ENCODE peak calls at places on chromosomes 3 and 15, in five cellular contexts. D, H, T, E and S are unnamed samples.

GRCh38 chr3:192237992-192238608 is 489.2 kb downstream of the FGF12 start:
- DNase-seq in T (no peak), E (no peak), H (no peak), D (no peak), S (no peak)

GRCh38 chr3:191339313-191339917 is 9.1 kb upstream of the UTS2B start:
- DNase-seq in T (no peak), H (no peak), D (no peak), E (no peak), S (no peak)

GRCh38 chr3:164683516-164683915 is 394.8 kb downstream of the SI start:
- DNase-seq in H (no peak), D (no peak), T (no peak), E (no peak), S (no peak)

GRCh38 chr3:169769287-169770181 is at the start of gene ACTRT3:
- DNase-seq in T (peak), D (peak), H (peak), E (peak), S (peak)

GRCh38 chr15:60006808-60007346 is 2.8 kb downstream of the FOXB1 start:
- DNase-seq in H (no peak), E (no peak), T (no peak), D (no peak), S (no peak)

GRCh38 chr15:27993996-27994775 is 104.9 kb downstream of the OCA2 start:
- DNase-seq in E (no peak), H (no peak), D (no peak), T (no peak), S (no peak)

GRCh38 chr3:113263020-113263419 is 51.7 kb downstream of the BOC start:
- DNase-seq in T (no peak), E (no peak), H (no peak), D (no peak), S (no peak)

GRCh38 chr3:128910006-128910405 is 30.6 kb downstream of the ACAD9 start:
- DNase-seq in H (no peak), T (no peak), D (no peak), E (no peak), S (no peak)

GRCh38 chr3:129616713-129617112 is 10.2 kb upstream of the PLXND1 start:
- DNase-seq in H (peak), T (peak), E (no peak), D (no peak), S (no peak)

GRCh38 chr15:62734706-62735105 is 307.8 kb upstream of the TPM1 start:
- DNase-seq in D (no peak), T (no peak), H (no peak), E (no peak), S (no peak)

GRCh38 chr15:71115567-71116351 is 488 bp downstream of the THSD4 start:
- DNase-seq in H (peak), D (peak), E (no peak), T (peak), S (peak)

GRCh38 chr15:25830844-25831443 is 32.2 kb downstream of the ATP10A start:
- DNase-seq in H (peak), T (peak), E (no peak), D (peak), S (no peak)

GRCh38 chr15:57086857-57087427 is 168.5 kb downstream of the TCF12 start:
- DNase-seq in E (no peak), T (no peak), H (no peak), D (no peak), S (no peak)

GRCh38 chr3:107957506-107957905 is 133.3 kb downstream of the CD47 start:
- DNase-seq in T (no peak), D (no peak), H (no peak), E (no peak), S (no peak)

GRCh38 chr3:29141197-29141911 is 139.5 kb upstream of the RBMS3 start:
- DNase-seq in D (no peak), H (no peak), E (no peak), T (no peak), S (no peak)

GRCh38 chr3:53618946-53619345 is 124.5 kb downstream of the CACNA1D start:
- DNase-seq in T (no peak), E (no peak), H (no peak), D (peak), S (no peak)

GRCh38 chr3:49411550-49411967 is 217 bp downstream of the RHOA start:
- DNase-seq in E (no peak), H (peak), T (peak), D (peak), S (peak)

GRCh38 chr3:119786409-119786808 is 4.5 kb downstream of the NR1I2 start:
- DNase-seq in E (no peak), T (no peak), H (no peak), D (no peak), S (no peak)

GRCh38 chr3:102053375-102053989 is 204.2 kb downstream of the NFKBIZ start:
- DNase-seq in H (no peak), D (no peak), E (no peak), T (no peak), S (no peak)

GRCh38 chr15:69462030-69462492 is 9.4 kb downstream of the RPLP1 start:
- DNase-seq in E (no peak), D (peak), T (no peak), H (peak), S (peak)

GRCh38 chr15:61921093-61921492 is 139.2 kb downstream of the VPS13C start:
- DNase-seq in H (no peak), T (no peak), D (no peak), E (no peak), S (no peak)

GRCh38 chr3:15520804-15521572 is 518 bp downstream of the COLQ start:
- DNase-seq in E (no peak), H (no peak), D (no peak), T (no peak), S (no peak)

GRCh38 chr15:68618339-68619302 is 39.8 kb downstream of the CORO2B start:
- DNase-seq in D (no peak), T (no peak), H (no peak), E (no peak), S (no peak)

DNA sequence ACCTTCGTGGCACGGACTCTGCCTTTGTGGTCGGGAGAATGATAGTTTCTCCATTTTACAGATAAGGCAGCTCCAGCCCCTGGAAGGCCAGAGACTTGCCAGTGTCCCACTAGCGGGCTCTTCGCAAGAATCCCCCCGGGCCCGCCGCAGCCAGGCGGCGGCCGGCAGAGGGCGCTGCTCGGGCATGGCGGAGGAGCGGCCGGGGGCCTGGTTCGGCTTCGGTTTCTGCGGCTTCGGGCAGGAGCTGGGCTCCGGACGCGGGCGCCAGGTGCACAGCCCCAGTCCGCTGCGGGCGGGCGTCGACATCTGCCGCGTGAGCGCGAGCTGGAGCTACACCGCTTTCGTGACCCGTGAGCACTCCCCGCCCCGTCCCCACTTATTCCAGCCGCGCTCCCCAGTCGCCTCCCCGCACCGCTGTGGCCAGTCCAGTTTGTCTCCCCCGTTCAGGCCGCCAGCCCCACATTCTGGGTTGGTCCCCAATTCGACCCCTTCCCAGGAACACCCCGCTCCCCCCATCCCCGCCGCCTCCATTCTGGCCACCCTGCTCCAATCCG is 1.9 kb downstream of the RCCD1 start:
- DNase-seq in T (peak), H (peak), E (peak), D (peak), S (peak)
- H3K4me3 ChIP-seq in T (peak), H (peak), E (no peak), D (peak), S (peak)

DNA sequence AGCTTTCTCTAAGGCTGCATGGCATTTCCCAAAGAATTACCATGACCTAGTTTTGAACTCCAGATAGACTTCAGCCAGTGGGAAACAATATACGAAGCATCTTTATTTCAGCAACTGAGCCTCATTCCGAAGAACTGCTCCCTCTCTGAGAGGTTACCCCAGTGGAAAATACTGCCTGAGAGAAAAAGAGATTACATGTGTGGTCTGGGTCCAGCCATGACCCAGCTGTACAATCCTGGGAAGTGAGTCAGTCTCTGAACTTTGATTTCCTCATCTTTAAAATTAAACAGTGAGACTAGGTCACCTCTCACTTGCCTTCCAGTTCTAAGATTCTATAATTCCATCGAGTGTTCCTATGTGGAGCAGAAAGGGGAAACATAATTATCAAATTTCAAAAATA is 42.4 kb downstream of the TNIK start:
- DNase-seq in D (peak), E (no peak), H (no peak), T (no peak), S (no peak)
- H3K27ac ChIP-seq in D (peak), E (no peak), H (no peak), T (no peak), S (no peak)

DNA sequence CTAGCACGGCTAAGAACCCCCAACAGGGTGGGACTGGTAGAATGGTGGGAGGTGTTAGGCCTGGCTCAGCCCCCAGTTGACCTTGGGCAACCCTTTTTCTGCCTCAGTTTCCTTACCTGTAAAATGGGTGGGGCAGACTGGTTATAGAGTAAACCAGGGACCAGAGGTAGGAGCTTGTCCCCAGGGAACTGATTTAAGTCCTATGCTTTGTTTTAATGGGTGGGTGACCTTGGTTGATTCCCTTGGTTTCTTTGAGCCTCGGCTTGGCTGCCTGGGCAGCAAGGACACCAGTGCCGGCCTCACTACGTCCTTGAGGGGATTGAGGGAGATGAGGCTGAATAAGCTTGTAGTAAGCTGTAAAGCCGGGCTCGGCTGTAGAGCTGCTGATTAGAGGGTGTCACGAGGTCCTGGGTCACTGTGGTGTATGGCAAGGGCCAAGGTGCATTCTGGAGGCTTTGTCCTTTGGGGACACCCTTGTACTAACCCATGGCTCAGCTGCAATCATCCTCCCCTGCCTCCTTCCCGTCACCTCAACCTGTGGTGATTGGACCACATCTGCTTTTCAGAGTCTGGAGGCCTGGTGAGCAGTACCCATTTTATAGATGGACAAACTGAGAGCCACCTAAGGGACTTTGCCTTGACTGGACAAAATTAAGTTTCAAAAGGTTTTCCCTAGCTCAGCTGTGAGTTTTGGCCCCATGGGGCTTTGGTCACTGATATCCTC is 2.2 kb downstream of the SLC6A6 start:
- DNase-seq in T (no peak), D (no peak), H (no peak), E (no peak), S (no peak)
- H3K4me3 ChIP-seq in T (peak), D (peak), H (peak), E (peak), S (peak)

GRCh38 chr15:78225783-78226541 is 8.4 kb downstream of the ACSBG1 start:
- DNase-seq in T (no peak), H (no peak), D (no peak), E (no peak), S (no peak)

GRCh38 chr15:78220713-78221112 is 13.7 kb downstream of the ACSBG1 start:
- DNase-seq in T (no peak), H (no peak), D (no peak), E (no peak), S (no peak)

GRCh38 chr15:78224024-78224413 is 10.3 kb downstream of the ACSBG1 start:
- DNase-seq in D (no peak), H (no peak), E (no peak), T (no peak), S (no peak)

GRCh38 chr15:78223396-78224023 is 10.9 kb downstream of the ACSBG1 start:
- DNase-seq in H (no peak), D (no peak), T (no peak), E (no peak), S (no peak)

DNA sequence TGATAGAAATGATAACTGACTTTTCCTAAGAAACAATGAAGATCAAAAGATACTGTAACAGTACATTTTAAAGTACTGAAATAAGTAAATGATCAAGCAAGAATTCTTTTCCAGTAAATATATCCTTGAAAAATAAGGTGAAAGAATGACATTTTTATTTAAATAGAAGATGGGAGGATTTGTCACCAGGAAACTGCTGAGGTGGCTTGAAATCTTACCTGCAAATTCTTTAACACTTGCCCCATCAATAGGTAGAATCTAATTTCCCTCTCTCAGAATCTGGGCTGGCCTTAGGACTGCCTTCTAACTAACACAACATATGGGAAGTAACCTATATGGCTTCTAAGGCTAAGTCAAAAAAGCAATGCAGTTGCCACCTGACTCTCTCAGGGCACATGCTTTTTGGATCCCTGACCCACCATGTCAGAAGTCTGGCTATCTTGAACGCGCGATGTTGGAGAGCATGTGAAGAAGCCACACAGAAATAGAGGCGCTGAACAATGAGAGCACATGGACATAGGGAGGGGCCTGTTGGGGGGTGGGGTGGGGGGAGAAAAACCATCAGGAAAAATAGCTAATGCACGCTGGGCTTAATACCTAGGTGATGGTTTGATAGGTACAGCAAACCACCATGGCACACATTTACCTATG is 11.5 kb downstream of the ACSBG1 start:
- DNase-seq in T (no peak), D (no peak), E (no peak), H (no peak), S (no peak)
- H3K27ac ChIP-seq in T (no peak), D (no peak), E (no peak), H (no peak), S (no peak)

GRCh38 chr3:126208182-126208581 is 27.8 kb upstream of the ALDH1L1 start:
- DNase-seq in E (no peak), H (no peak), T (no peak), D (no peak), S (no peak)
- H3K4me3 ChIP-seq in E (no peak), H (no peak), T (peak), D (no peak), S (no peak)

GRCh38 chr3:52006820-52007133 is 11.1 kb upstream of the RPL29 start:
- DNase-seq in H (no peak), D (no peak), T (no peak), E (no peak), S (no peak)
- H3K27ac ChIP-seq in H (no peak), D (no peak), T (no peak), E (no peak), S (no peak)

DNA sequence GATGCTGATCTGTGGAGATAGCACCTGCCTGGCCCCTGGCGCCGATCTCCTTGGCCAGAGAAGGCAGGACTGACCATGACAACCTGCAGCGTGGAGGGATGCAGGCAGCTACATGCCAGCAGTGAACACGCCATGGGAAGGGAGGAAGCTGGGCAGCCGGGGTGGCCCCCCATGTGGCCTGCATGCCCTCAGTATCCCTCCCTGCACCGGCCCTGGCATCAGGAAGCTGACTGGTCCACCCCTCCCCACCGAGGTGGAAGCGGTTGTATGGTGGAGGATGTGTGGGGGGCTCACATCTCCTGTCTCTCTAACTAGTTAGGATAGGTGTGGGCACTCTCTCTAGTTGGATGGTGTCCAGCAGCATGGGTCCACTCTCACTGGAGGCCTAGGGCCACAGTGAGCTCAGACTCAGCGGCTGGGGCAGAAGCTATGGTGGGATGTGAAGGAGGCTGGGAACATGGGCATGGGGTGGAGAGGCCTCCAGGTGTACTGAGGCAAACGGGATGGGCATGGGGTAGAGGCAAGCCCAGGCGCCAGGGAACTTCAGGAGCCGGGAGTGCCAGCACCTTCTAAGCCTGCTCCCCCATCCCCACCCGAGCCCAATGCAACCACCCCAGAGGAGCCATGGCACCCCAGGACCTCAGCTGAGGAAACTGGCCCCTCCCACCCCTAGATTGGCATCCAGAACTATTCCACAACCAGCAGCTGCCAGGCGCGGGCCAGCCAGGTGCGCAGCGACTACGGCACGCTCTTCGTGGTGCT is 1.8 kb upstream of the ABTB1 start:
- DNase-seq in T (peak), H (no peak), D (no peak), E (no peak), S (no peak)
- H3K4me3 ChIP-seq in T (peak), H (no peak), D (no peak), E (no peak), S (no peak)

DNA sequence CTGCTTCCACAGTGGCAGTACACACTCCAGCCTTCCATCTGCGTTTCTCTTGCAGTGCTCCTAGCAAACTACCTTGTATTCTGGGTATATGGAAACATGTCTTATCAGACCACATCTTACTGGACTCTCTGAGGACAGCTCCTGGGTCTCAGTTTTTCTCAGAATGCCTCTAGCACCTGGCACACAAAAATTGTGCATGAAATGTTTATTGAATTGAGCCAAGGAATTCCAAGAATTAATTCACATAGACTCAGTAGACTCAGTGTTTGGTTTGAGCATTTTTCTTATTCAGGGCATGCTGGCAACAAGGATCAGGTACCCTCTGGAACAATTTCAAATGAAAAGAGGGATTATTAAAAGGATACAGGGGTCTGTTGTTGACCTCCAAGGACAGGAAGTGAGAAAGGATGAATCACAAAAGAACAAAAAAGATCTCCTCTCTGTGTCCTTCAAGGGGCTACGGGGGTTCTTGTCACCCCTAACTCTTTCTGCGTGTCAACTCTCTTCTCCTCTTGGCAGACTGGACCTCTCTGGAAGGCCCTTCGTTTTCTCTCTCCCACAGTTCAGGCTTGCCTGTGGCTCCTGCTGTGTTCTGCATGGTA is 270.0 kb upstream of the HES1 start:
- DNase-seq in T (no peak), H (no peak), E (no peak), D (no peak), S (no peak)
- H3K27ac ChIP-seq in T (no peak), H (no peak), E (no peak), D (no peak), S (no peak)

GRCh38 chr3:69352305-69353087 is 33.4 kb downstream of the FRMD4B start:
- DNase-seq in D (no peak), E (no peak), H (no peak), T (no peak), S (no peak)
- H3K4me3 ChIP-seq in D (no peak), E (no peak), H (no peak), T (peak), S (no peak)